ENCODE peak calls at places on chromosomes 1 and 21, in ten cellular contexts. V is lower leg skin; J is psoas muscle; B is neural crest cell; X is PC-9; Y is CD8-positive, alpha-beta T cell; N is activated B cell treated with CpG ODN at 0.5 μM for 24 hours; R is endothelial cell; A is epithelial cell of esophagus; W is progenitor cell of endocrine pancreas. G is an unnamed sample.

GRCh38 chr1:198756470-198756869 is 117.6 kb downstream of the PTPRC start:
- DNase-seq in V (no peak), J (no peak), B (no peak), X (no peak), Y (no peak), N (no peak), R (no peak), A (peak), W (no peak), G (peak)

GRCh38 chr1:166920561-166921475 is 44.8 kb upstream of the TADA1 start:
- DNase-seq in V (no peak), J (peak), B (peak), X (no peak), Y (no peak), N (peak), R (peak), A (peak), W (peak), G (no peak)

GRCh38 chr1:111952258-111952657 is 37.2 kb downstream of the KCND3 start:
- DNase-seq in V (no peak), J (no peak), B (no peak), X (no peak), Y (no peak), N (no peak), R (no peak), A (peak), W (no peak), G (no peak)

GRCh38 chr21:20997633-20998455 is at the start of gene NCAM2:
- DNase-seq in V (peak), J (peak), B (peak), X (no peak), Y (peak), N (peak), R (peak), A (peak), W (peak), G (peak)

GRCh38 chr1:100799548-100799947 is 80.0 kb downstream of the VCAM1 start:
- DNase-seq in V (no peak), J (no peak), B (no peak), X (no peak), Y (no peak), N (no peak), R (no peak), A (no peak), W (no peak), G (no peak)

GRCh38 chr1:58784758-58785423 is 1.0 kb upstream of the JUN start:
- DNase-seq in V (peak), J (peak), B (peak), X (peak), Y (peak), N (peak), R (peak), A (peak), W (peak), G (peak)

GRCh38 chr1:8021676-8022266 is 4.3 kb downstream of the ERRFI1 start:
- DNase-seq in V (no peak), J (no peak), B (no peak), X (no peak), Y (no peak), N (no peak), R (no peak), A (no peak), W (no peak), G (no peak)

GRCh38 chr1:181161170-181161870 is 72.8 kb downstream of the IER5 start:
- DNase-seq in V (no peak), J (no peak), B (no peak), X (no peak), Y (no peak), N (no peak), R (no peak), A (no peak), W (no peak), G (no peak)

GRCh38 chr1:3745590-3746381 is 6.5 kb upstream of the CCDC27 start:
- DNase-seq in V (no peak), J (no peak), B (no peak), X (no peak), Y (no peak), N (no peak), R (no peak), A (no peak), W (no peak), G (no peak)

GRCh38 chr1:229283183-229283611 is 12.3 kb downstream of the RAB4A start:
- DNase-seq in V (no peak), J (no peak), B (no peak), X (no peak), Y (no peak), N (no peak), R (no peak), A (no peak), W (no peak), G (no peak)

GRCh38 chr1:225378880-225379279 is 49.0 kb downstream of the LBR start:
- DNase-seq in V (no peak), J (no peak), B (no peak), X (no peak), Y (no peak), N (no peak), R (no peak), A (peak), W (no peak), G (peak)

GRCh38 chr1:77279929-77280328 is 1.9 kb upstream of the AK5 start:
- DNase-seq in V (no peak), J (no peak), B (no peak), X (no peak), Y (no peak), N (no peak), R (no peak), A (no peak), W (no peak), G (no peak)

GRCh38 chr1:78688701-78689100 is 39.1 kb downstream of the IFI44 start:
- DNase-seq in V (no peak), J (no peak), B (no peak), X (no peak), Y (no peak), N (no peak), R (no peak), A (peak), W (no peak), G (peak)

GRCh38 chr21:42102516-42102915 is 31.4 kb downstream of the UMODL1 start:
- DNase-seq in V (no peak), J (no peak), B (no peak), X (no peak), Y (no peak), N (no peak), R (no peak), A (no peak), W (no peak), G (no peak)

GRCh38 chr1:162538815-162539431 is 22.6 kb upstream of the UAP1 start:
- DNase-seq in V (no peak), J (no peak), B (no peak), X (peak), Y (no peak), N (no peak), R (no peak), A (peak), W (no peak), G (peak)

GRCh38 chr1:41530411-41530810 is 45.9 kb upstream of the EDN2 start:
- DNase-seq in V (peak), J (no peak), B (no peak), X (no peak), Y (no peak), N (no peak), R (no peak), A (no peak), W (no peak), G (no peak)

GRCh38 chr1:205812271-205812877 is 624 bp downstream of the SLC41A1 start:
- DNase-seq in V (no peak), J (no peak), B (peak), X (no peak), Y (no peak), N (no peak), R (peak), A (no peak), W (peak), G (peak)

GRCh38 chr1:43267291-43267805 is 2.4 kb upstream of the TMEM125 start:
- DNase-seq in V (peak), J (no peak), B (no peak), X (peak), Y (no peak), N (no peak), R (no peak), A (no peak), W (no peak), G (peak)

GRCh38 chr1:107419003-107419402 is 278.2 kb downstream of the NTNG1 start:
- DNase-seq in V (no peak), J (no peak), B (no peak), X (no peak), Y (no peak), N (no peak), R (no peak), A (no peak), W (no peak), G (no peak)

GRCh38 chr1:5509664-5510452 is 482.4 kb downstream of the NPHP4 start:
- DNase-seq in V (peak), J (peak), B (peak), X (no peak), Y (peak), N (peak), R (peak), A (peak), W (peak), G (peak)

GRCh38 chr1:59568158-59568935 is 246.4 kb upstream of the HOOK1 start:
- DNase-seq in V (no peak), J (no peak), B (no peak), X (no peak), Y (no peak), N (no peak), R (no peak), A (peak), W (no peak), G (peak)

GRCh38 chr1:87127581-87127980 is 201.1 kb upstream of the LMO4 start:
- DNase-seq in V (no peak), J (no peak), B (no peak), X (no peak), Y (no peak), N (no peak), R (no peak), A (no peak), W (no peak), G (no peak)

GRCh38 chr1:37143818-37144217 is 109.5 kb upstream of the GRIK3 start:
- DNase-seq in V (no peak), J (no peak), B (no peak), X (no peak), Y (no peak), N (no peak), R (peak), A (no peak), W (no peak), G (no peak)

GRCh38 chr1:10793129-10793651 is 3.3 kb downstream of the CASZ1 start:
- DNase-seq in V (no peak), J (no peak), B (no peak), X (peak), Y (no peak), N (no peak), R (no peak), A (peak), W (no peak), G (peak)

GRCh38 chr1:20466231-20466630 is 19.8 kb downstream of the CAMK2N1 start:
- DNase-seq in V (no peak), J (no peak), B (no peak), X (no peak), Y (no peak), N (no peak), R (no peak), A (no peak), W (no peak), G (no peak)

GRCh38 chr1:230517786-230518185 is 91.7 kb upstream of the PGBD5 start:
- DNase-seq in V (no peak), J (peak), B (no peak), X (no peak), Y (no peak), N (no peak), R (no peak), A (peak), W (no peak), G (no peak)

GRCh38 chr1:209710098-209710497 is 5.5 kb downstream of the HSD11B1 start:
- DNase-seq in V (no peak), J (no peak), B (no peak), X (no peak), Y (no peak), N (no peak), R (no peak), A (no peak), W (no peak), G (no peak)

GRCh38 chr1:64231153-64231552 is 27.7 kb downstream of the UBE2U start:
- DNase-seq in V (no peak), J (no peak), B (no peak), X (no peak), Y (no peak), N (no peak), R (no peak), A (peak), W (no peak), G (no peak)

GRCh38 chr1:118360817-118361216 is 175.8 kb upstream of the SPAG17 start:
- DNase-seq in V (no peak), J (no peak), B (no peak), X (no peak), Y (no peak), N (no peak), R (no peak), A (peak), W (no peak), G (peak)

GRCh38 chr1:12548279-12549105 is 69.5 kb downstream of the DHRS3 start:
- DNase-seq in V (no peak), J (no peak), B (no peak), X (no peak), Y (no peak), N (no peak), R (no peak), A (no peak), W (no peak), G (no peak)

GRCh38 chr1:235047331-235047871 is 81.2 kb downstream of the TOMM20 start:
- DNase-seq in V (no peak), J (no peak), B (no peak), X (no peak), Y (no peak), N (no peak), R (no peak), A (no peak), W (no peak), G (no peak)

GRCh38 chr1:240169188-240169587 is 77.5 kb downstream of the FMN2 start:
- DNase-seq in V (no peak), J (no peak), B (no peak), X (no peak), Y (no peak), N (no peak), R (no peak), A (no peak), W (no peak), G (peak)

GRCh38 chr1:93080424-93080823 is 1.3 kb downstream of the MTF2 start:
- DNase-seq in V (no peak), J (no peak), B (no peak), X (peak), Y (no peak), N (no peak), R (no peak), A (peak), W (no peak), G (peak)
- TF ChIP-seq CTCF in V (no peak), J (peak), B (peak), X (peak), Y (peak), N (no peak), R (no peak), A (peak), W (peak), G (peak)

GRCh38 chr1:220526294-220526693 is 1.6 kb upstream of the MARK1 start:
- DNase-seq in V (no peak), J (no peak), B (no peak), X (no peak), Y (no peak), N (no peak), R (no peak), A (peak), W (no peak), G (no peak)
- TF ChIP-seq CTCF in V (no peak), J (no peak), B (peak), X (no peak), Y (no peak), N (no peak), R (no peak), A (peak), W (peak), G (no peak)

DNA sequence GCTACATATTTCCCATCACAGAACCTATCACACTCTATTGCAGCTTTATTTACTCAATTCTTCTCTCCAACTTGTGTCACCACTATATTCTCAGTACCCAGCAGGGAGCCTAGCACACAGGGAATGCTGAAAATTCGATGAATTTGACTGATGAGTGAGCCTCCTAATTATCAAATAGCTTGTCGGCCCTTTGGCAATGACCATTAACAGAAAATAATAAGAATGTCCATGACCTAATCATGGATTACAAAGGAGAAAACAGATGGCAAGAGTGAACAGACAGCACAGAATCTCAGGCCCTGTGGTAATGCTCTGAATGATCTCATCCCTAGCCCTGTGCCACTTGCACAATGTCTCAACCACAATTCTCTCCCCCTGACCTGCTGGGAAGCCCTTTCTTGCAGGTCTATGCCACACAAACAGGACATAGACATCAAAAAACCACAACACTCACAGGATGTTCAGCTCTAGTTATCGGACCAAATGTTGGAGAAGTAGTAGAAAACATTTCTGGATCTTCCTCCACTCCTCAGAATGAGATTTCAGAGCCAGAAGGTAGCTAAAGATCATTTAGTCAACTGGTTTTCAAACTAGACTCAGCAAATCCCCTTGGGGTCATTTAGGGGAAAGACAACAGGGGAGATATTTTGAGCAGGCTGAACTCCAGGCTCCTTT is 68.4 kb downstream of the LUZP1 start:
- DNase-seq in V (peak), J (no peak), B (no peak), X (peak), Y (peak), N (no peak), R (peak), A (peak), W (no peak), G (peak)
- TF ChIP-seq CTCF in V (no peak), J (no peak), B (no peak), X (no peak), Y (no peak), N (no peak), R (no peak), A (no peak), W (no peak), G (no peak)

DNA sequence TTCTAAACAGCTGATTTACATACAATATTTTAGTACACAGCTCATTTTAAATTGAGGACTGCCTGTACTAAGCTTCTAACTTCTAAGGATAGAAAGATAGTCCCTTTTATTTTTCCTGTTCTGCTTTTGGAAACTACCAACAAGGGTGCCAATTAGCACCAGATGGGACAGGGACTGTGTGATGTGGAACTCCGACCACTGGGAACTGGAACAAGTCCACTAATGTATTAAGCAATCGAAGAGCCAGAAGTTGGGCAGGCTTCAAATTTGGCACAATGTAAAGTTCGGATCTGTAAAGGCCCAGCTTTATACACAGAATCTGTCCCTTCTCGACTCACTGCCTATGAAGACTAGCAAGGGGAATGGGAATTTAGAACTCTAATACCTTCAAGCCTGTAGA is 149.3 kb downstream of the ZC3H11B start:
- DNase-seq in V (no peak), J (no peak), B (no peak), X (no peak), Y (no peak), N (no peak), R (no peak), A (no peak), W (no peak), G (peak)
- TF ChIP-seq CTCF in V (no peak), J (no peak), B (no peak), X (no peak), Y (no peak), N (no peak), R (no peak), A (no peak), W (no peak), G (no peak)

DNA sequence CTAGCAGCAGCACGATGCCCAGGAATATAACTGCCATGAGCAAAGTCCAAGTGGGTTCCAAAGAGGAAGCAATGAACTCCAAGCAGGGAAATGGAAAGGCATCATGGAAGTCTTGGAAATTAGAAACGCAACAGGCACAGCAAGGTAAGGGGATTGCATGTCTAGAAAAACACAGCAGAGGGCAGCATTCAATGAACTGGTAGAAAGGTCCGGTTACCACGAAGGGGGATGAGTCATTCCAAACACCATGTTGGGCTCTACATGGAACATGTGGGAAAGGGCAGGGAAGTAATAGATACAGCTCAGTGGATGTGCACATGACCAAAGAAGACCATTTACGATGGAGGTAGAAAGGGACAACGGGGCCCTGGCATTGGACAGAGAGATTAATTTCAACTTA is 36.4 kb downstream of the RXRG start:
- DNase-seq in V (peak), J (no peak), B (peak), X (no peak), Y (no peak), N (no peak), R (peak), A (peak), W (no peak), G (peak)
- TF ChIP-seq CTCF in V (no peak), J (peak), B (peak), X (peak), Y (no peak), N (no peak), R (peak), A (peak), W (peak), G (peak)

DNA sequence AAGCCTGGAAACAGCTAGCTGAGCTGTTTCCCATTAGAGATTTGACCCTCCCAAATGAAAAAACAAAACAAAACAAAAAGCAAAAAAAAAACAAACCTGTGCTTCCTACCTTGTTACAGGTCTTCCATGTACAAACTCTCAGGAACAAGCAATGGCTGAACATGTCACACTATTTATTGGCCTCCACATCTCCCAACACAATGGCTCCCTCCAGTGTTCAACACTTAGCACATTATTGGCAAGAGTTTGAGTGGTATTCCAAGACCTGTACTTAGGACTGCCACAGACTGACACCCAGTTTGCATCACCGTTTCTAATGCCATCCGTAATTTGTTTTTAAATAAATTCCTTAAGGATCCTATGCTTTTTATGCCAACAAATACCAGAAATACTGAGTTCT is 195.0 kb upstream of the OLFM3 start:
- DNase-seq in V (no peak), J (no peak), B (peak), X (peak), Y (no peak), N (no peak), R (peak), A (peak), W (no peak), G (no peak)
- TF ChIP-seq CTCF in V (no peak), J (no peak), B (peak), X (peak), Y (no peak), N (no peak), R (peak), A (peak), W (peak), G (no peak)

GRCh38 chr1:168811213-168811612 is 82.2 kb upstream of the DPT start:
- DNase-seq in V (no peak), J (no peak), B (no peak), X (no peak), Y (no peak), N (no peak), R (no peak), A (peak), W (no peak), G (no peak)
- TF ChIP-seq CTCF in V (no peak), J (no peak), B (no peak), X (no peak), Y (no peak), N (no peak), R (no peak), A (no peak), W (no peak), G (no peak)

GRCh38 chr1:207702317-207702716 is 49.5 kb upstream of the CD46 start:
- DNase-seq in V (no peak), J (no peak), B (no peak), X (no peak), Y (no peak), N (no peak), R (no peak), A (no peak), W (no peak), G (peak)
- TF ChIP-seq CTCF in V (no peak), J (no peak), B (no peak), X (no peak), Y (no peak), N (no peak), R (no peak), A (no peak), W (no peak), G (no peak)

G was measured in fibroblast of the aortic adventitia.